ENCODE peak calls at places on chromosomes 13 and 19, in seven cellular contexts. One of them, this sample, is unnamed.

GRCh38 chr13:103140001-103140671 is 73.9 kb upstream of the SLC10A2 start:
- DNase-seq in cardiac muscle cell: peak
- DNase-seq in mesendoderm: peak
- DNase-seq in HCT116: peak
- DNase-seq in transverse colon: no peak
- DNase-seq in fibroblast of lung: peak
- DNase-seq in GM12878: peak
- DNase-seq in this sample: peak

GRCh38 chr13:22428188-22428828 is 752.5 kb upstream of the SGCG start:
- DNase-seq in cardiac muscle cell: peak
- DNase-seq in mesendoderm: peak
- DNase-seq in HCT116: no peak
- DNase-seq in transverse colon: no peak
- DNase-seq in fibroblast of lung: peak
- DNase-seq in GM12878: no peak
- DNase-seq in this sample: no peak

GRCh38 chr13:21221268-21221667 is 44.8 kb downstream of the MRPL57 start:
- DNase-seq in cardiac muscle cell: no peak
- DNase-seq in mesendoderm: no peak
- DNase-seq in HCT116: no peak
- DNase-seq in transverse colon: no peak
- DNase-seq in fibroblast of lung: no peak
- DNase-seq in GM12878: no peak
- DNase-seq in this sample: no peak

GRCh38 chr19:6020972-6021805 is 43.2 kb upstream of the RANBP3 start:
- DNase-seq in cardiac muscle cell: no peak
- DNase-seq in mesendoderm: no peak
- DNase-seq in HCT116: no peak
- DNase-seq in transverse colon: no peak
- DNase-seq in fibroblast of lung: no peak
- DNase-seq in GM12878: no peak
- DNase-seq in this sample: no peak

GRCh38 chr13:75704942-75705320 is 68.8 kb downstream of the LMO7 start:
- DNase-seq in cardiac muscle cell: no peak
- DNase-seq in mesendoderm: peak
- DNase-seq in HCT116: peak
- DNase-seq in transverse colon: peak
- DNase-seq in fibroblast of lung: no peak
- DNase-seq in GM12878: no peak
- DNase-seq in this sample: peak

GRCh38 chr19:33460221-33460908 is 61.2 kb downstream of the PEPD start:
- DNase-seq in cardiac muscle cell: no peak
- DNase-seq in mesendoderm: no peak
- DNase-seq in HCT116: no peak
- DNase-seq in transverse colon: no peak
- DNase-seq in fibroblast of lung: no peak
- DNase-seq in GM12878: no peak
- DNase-seq in this sample: no peak

GRCh38 chr19:52343548-52343947 is 7.5 kb downstream of the ZNF610 start:
- DNase-seq in cardiac muscle cell: peak
- DNase-seq in mesendoderm: peak
- DNase-seq in HCT116: peak
- DNase-seq in transverse colon: peak
- DNase-seq in fibroblast of lung: peak
- DNase-seq in GM12878: no peak
- DNase-seq in this sample: no peak

GRCh38 chr19:34082289-34083077 is 89.8 kb upstream of the LSM14A start:
- DNase-seq in cardiac muscle cell: peak
- DNase-seq in mesendoderm: peak
- DNase-seq in HCT116: no peak
- DNase-seq in transverse colon: no peak
- DNase-seq in fibroblast of lung: no peak
- DNase-seq in GM12878: no peak
- DNase-seq in this sample: no peak

GRCh38 chr19:17967258-17968051 is 548 bp downstream of the KCNN1 start:
- DNase-seq in cardiac muscle cell: no peak
- DNase-seq in mesendoderm: no peak
- DNase-seq in HCT116: no peak
- DNase-seq in transverse colon: no peak
- DNase-seq in fibroblast of lung: no peak
- DNase-seq in GM12878: no peak
- DNase-seq in this sample: no peak

GRCh38 chr19:46429999-46430398 is 1.3 kb upstream of the PNMA8C start:
- DNase-seq in cardiac muscle cell: no peak
- DNase-seq in mesendoderm: no peak
- DNase-seq in HCT116: no peak
- DNase-seq in transverse colon: no peak
- DNase-seq in fibroblast of lung: no peak
- DNase-seq in GM12878: no peak
- DNase-seq in this sample: no peak

GRCh38 chr13:90084684-90085290 is 1262.7 kb upstream of the MIR17HG start:
- DNase-seq in cardiac muscle cell: no peak
- DNase-seq in mesendoderm: no peak
- DNase-seq in HCT116: no peak
- DNase-seq in transverse colon: no peak
- DNase-seq in fibroblast of lung: peak
- DNase-seq in GM12878: no peak
- DNase-seq in this sample: no peak

GRCh38 chr13:27822258-27822872 is 30.1 kb downstream of the GSX1 start:
- DNase-seq in cardiac muscle cell: no peak
- DNase-seq in mesendoderm: no peak
- DNase-seq in HCT116: no peak
- DNase-seq in transverse colon: no peak
- DNase-seq in fibroblast of lung: peak
- DNase-seq in GM12878: no peak
- DNase-seq in this sample: no peak

GRCh38 chr13:43688230-43688907 is 98.4 kb downstream of the ENOX1 start:
- DNase-seq in cardiac muscle cell: no peak
- DNase-seq in mesendoderm: no peak
- DNase-seq in HCT116: no peak
- DNase-seq in transverse colon: no peak
- DNase-seq in fibroblast of lung: no peak
- DNase-seq in GM12878: no peak
- DNase-seq in this sample: no peak

GRCh38 chr19:50500060-50500752 is 10.8 kb downstream of the JOSD2 start:
- DNase-seq in cardiac muscle cell: peak
- DNase-seq in mesendoderm: peak
- DNase-seq in HCT116: no peak
- DNase-seq in transverse colon: no peak
- DNase-seq in fibroblast of lung: no peak
- DNase-seq in GM12878: no peak
- DNase-seq in this sample: no peak

GRCh38 chr13:92510416-92510815 is 716.2 kb upstream of the GPC6 start:
- DNase-seq in cardiac muscle cell: no peak
- DNase-seq in mesendoderm: peak
- DNase-seq in HCT116: no peak
- DNase-seq in transverse colon: no peak
- DNase-seq in fibroblast of lung: peak
- DNase-seq in GM12878: no peak
- DNase-seq in this sample: no peak

GRCh38 chr19:39154626-39155100 is 29.1 kb downstream of the PAK4 start:
- DNase-seq in cardiac muscle cell: no peak
- DNase-seq in mesendoderm: peak
- DNase-seq in HCT116: peak
- DNase-seq in transverse colon: peak
- DNase-seq in fibroblast of lung: no peak
- DNase-seq in GM12878: no peak
- DNase-seq in this sample: no peak

GRCh38 chr19:55638864-55639359 is 1.9 kb upstream of the ZNF580 start:
- DNase-seq in cardiac muscle cell: peak
- DNase-seq in mesendoderm: peak
- DNase-seq in HCT116: no peak
- DNase-seq in transverse colon: no peak
- DNase-seq in fibroblast of lung: peak
- DNase-seq in GM12878: no peak
- DNase-seq in this sample: no peak

GRCh38 chr19:39339636-39340035 is 2.6 kb upstream of the SAMD4B start:
- DNase-seq in cardiac muscle cell: no peak
- DNase-seq in mesendoderm: no peak
- DNase-seq in HCT116: no peak
- DNase-seq in transverse colon: no peak
- DNase-seq in fibroblast of lung: no peak
- DNase-seq in GM12878: no peak
- DNase-seq in this sample: no peak

GRCh38 chr13:66400292-66400691 is 829.8 kb downstream of the PCDH9 start:
- DNase-seq in cardiac muscle cell: no peak
- DNase-seq in mesendoderm: no peak
- DNase-seq in HCT116: no peak
- DNase-seq in transverse colon: no peak
- DNase-seq in fibroblast of lung: no peak
- DNase-seq in GM12878: no peak
- DNase-seq in this sample: no peak

GRCh38 chr13:51942189-51942588 is 69.1 kb downstream of the ATP7B start:
- DNase-seq in cardiac muscle cell: no peak
- DNase-seq in mesendoderm: no peak
- DNase-seq in HCT116: peak
- DNase-seq in transverse colon: peak
- DNase-seq in fibroblast of lung: no peak
- DNase-seq in GM12878: no peak
- DNase-seq in this sample: no peak

GRCh38 chr19:7552781-7553180 is 17.3 kb downstream of the PNPLA6 start:
- DNase-seq in cardiac muscle cell: no peak
- DNase-seq in mesendoderm: no peak
- DNase-seq in HCT116: no peak
- DNase-seq in transverse colon: no peak
- DNase-seq in fibroblast of lung: no peak
- DNase-seq in GM12878: no peak
- DNase-seq in this sample: no peak

GRCh38 chr13:94917814-94918213 is 205.5 kb upstream of the SOX21 start:
- DNase-seq in cardiac muscle cell: peak
- DNase-seq in mesendoderm: peak
- DNase-seq in HCT116: no peak
- DNase-seq in transverse colon: no peak
- DNase-seq in fibroblast of lung: no peak
- DNase-seq in GM12878: no peak
- DNase-seq in this sample: no peak

GRCh38 chr13:50133277-50133953 is 118.2 kb downstream of the KCNRG start:
- DNase-seq in cardiac muscle cell: no peak
- DNase-seq in mesendoderm: no peak
- DNase-seq in HCT116: no peak
- DNase-seq in transverse colon: no peak
- DNase-seq in fibroblast of lung: no peak
- DNase-seq in GM12878: no peak
- DNase-seq in this sample: no peak

GRCh38 chr19:30664358-30665058 is 292.3 kb downstream of the ZNF536 start:
- DNase-seq in cardiac muscle cell: peak
- DNase-seq in mesendoderm: peak
- DNase-seq in HCT116: no peak
- DNase-seq in transverse colon: no peak
- DNase-seq in fibroblast of lung: peak
- DNase-seq in GM12878: no peak
- DNase-seq in this sample: peak

DNA sequence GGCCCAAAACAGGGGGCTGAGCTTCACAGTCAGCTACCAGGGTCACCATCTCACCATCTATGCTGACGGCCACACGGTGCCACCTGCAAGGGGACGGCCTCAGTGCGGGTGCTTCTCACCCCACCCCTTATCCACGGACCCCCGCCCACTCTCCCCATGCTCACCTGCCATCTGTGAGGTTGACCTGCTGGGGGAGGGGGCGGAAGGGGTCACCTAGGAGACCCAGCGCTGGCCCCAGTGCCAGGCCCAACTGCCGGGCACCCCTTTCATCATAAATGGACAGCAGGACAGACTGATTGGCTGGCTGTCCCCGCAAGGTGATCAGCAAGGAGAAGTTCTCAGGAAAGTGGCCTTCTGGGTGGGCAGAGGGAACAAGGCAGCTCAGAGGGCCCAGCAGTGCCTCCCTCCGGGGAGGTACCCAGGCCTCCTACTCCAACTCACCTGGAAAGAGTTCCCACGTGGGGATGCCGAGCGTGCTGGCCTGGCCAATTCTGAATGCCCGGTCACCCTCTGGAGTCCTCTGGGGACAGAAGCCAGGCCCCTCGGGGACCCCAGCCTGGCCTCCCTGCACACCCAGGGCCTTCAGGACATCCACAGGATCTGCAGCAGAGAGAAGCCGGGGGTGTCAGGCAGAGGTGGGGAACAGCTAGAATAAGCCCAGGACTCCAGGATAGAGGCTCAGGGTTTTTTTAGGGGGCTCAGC is 4.5 kb downstream of the COL5A3 start:
- DNase-seq in cardiac muscle cell: no peak
- DNase-seq in mesendoderm: no peak
- DNase-seq in HCT116: no peak
- DNase-seq in transverse colon: no peak
- DNase-seq in fibroblast of lung: no peak
- DNase-seq in GM12878: no peak
- DNase-seq in this sample: no peak
- H3K27ac ChIP-seq in cardiac muscle cell: no peak
- H3K27ac ChIP-seq in mesendoderm: no peak
- H3K27ac ChIP-seq in HCT116: no peak
- H3K27ac ChIP-seq in transverse colon: peak
- H3K27ac ChIP-seq in fibroblast of lung: peak
- H3K27ac ChIP-seq in GM12878: no peak
- H3K27ac ChIP-seq in this sample: no peak

GRCh38 chr13:26518433-26519084 is 38.9 kb upstream of the WASF3 start:
- DNase-seq in cardiac muscle cell: no peak
- DNase-seq in mesendoderm: peak
- DNase-seq in HCT116: no peak
- DNase-seq in transverse colon: no peak
- DNase-seq in fibroblast of lung: no peak
- DNase-seq in GM12878: no peak
- DNase-seq in this sample: no peak
- H3K27ac ChIP-seq in cardiac muscle cell: no peak
- H3K27ac ChIP-seq in mesendoderm: no peak
- H3K27ac ChIP-seq in HCT116: no peak
- H3K27ac ChIP-seq in transverse colon: no peak
- H3K27ac ChIP-seq in fibroblast of lung: no peak
- H3K27ac ChIP-seq in GM12878: no peak
- H3K27ac ChIP-seq in this sample: no peak

GRCh38 chr19:2064395-2064787 is 13.3 kb upstream of the MKNK2 start:
- DNase-seq in cardiac muscle cell: no peak
- DNase-seq in mesendoderm: no peak
- DNase-seq in HCT116: no peak
- DNase-seq in transverse colon: no peak
- DNase-seq in fibroblast of lung: no peak
- DNase-seq in GM12878: no peak
- DNase-seq in this sample: no peak
- H3K27ac ChIP-seq in cardiac muscle cell: peak
- H3K27ac ChIP-seq in mesendoderm: no peak
- H3K27ac ChIP-seq in HCT116: peak
- H3K27ac ChIP-seq in transverse colon: peak
- H3K27ac ChIP-seq in fibroblast of lung: peak
- H3K27ac ChIP-seq in GM12878: no peak
- H3K27ac ChIP-seq in this sample: no peak

DNA sequence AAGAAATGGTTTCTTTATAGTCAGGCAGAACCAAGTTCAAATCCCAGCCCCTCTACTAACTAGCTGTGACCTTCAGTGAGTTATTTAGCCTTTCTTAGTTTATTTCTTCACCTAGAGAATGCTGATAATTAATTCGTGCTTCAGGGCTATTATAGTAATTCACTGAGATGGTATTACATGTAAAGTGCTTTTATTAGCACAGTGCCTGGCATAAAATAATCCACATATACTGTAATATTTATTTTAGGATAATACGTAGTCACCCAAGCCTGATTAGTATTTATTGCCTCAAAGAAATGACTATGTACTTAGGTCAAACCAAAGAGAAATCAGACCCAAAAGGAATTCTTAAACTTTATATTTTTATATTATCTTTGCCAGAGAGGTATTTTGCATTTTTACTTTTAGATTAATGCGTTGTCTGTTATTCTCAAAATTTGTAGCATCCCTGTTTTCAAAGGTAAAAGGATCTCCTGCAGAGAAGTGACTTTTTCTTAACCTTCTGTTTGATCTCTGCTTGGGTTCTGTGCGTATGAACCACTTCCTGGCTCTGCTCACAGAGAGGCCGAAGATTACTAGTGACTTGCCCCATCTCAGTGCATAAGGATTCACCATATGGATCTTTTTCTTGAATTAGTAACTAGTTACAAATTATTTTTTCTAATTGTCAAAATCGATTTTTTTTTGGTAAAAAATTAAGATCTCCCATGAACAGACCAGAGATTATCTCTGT is 19.7 kb downstream of the UBAC2 start:
- DNase-seq in cardiac muscle cell: no peak
- DNase-seq in mesendoderm: no peak
- DNase-seq in HCT116: no peak
- DNase-seq in transverse colon: no peak
- DNase-seq in fibroblast of lung: no peak
- DNase-seq in GM12878: no peak
- DNase-seq in this sample: no peak
- H3K27ac ChIP-seq in cardiac muscle cell: peak
- H3K27ac ChIP-seq in mesendoderm: no peak
- H3K27ac ChIP-seq in HCT116: no peak
- H3K27ac ChIP-seq in transverse colon: no peak
- H3K27ac ChIP-seq in fibroblast of lung: no peak
- H3K27ac ChIP-seq in GM12878: no peak
- H3K27ac ChIP-seq in this sample: no peak